ENCODE peak calls at places on chromosomes 3 and 15, in four cellular contexts. U, Q, H and C are unnamed samples.

GRCh38 chr15:80736571-80736970 is 41.5 kb downstream of the ABHD17C start:
- DNase-seq in U (no peak), Q (no peak), H (no peak), C (no peak)

GRCh38 chr3:106425021-106425420 is 556.2 kb upstream of the CBLB start:
- DNase-seq in U (no peak), Q (no peak), H (no peak), C (no peak)

GRCh38 chr3:46675843-46676567 is 17.5 kb downstream of the ALS2CL start:
- DNase-seq in U (no peak), Q (no peak), H (no peak), C (no peak)

GRCh38 chr3:67059443-67059842 is 61.3 kb downstream of the KBTBD8 start:
- DNase-seq in U (no peak), Q (no peak), H (no peak), C (no peak)

GRCh38 chr15:97960364-97961066 is at the start of gene ARRDC4:
- DNase-seq in U (peak; percentile 98), Q (no peak), H (peak; percentile 93), C (peak; percentile 95)

GRCh38 chr3:20104167-20104661 is 64.0 kb downstream of the KAT2B start:
- DNase-seq in U (no peak), Q (peak; percentile 13), H (no peak), C (no peak)

GRCh38 chr3:9399746-9400145 is 2.3 kb downstream of the SETD5 start:
- DNase-seq in U (peak; percentile 79), Q (no peak), H (peak; percentile 33), C (peak; percentile 54)

GRCh38 chr3:13497386-13497785 is 17.3 kb downstream of the HDAC11 start:
- DNase-seq in U (no peak), Q (peak; percentile 36), H (no peak), C (no peak)

GRCh38 chr15:50182233-50183013 is 427 bp downstream of the SLC27A2 start:
- DNase-seq in U (no peak), Q (no peak), H (peak; percentile 50), C (peak; percentile 41)

GRCh38 chr3:113771993-113772392 is 25.2 kb downstream of the ATP6V1A start:
- DNase-seq in U (peak; percentile 11), Q (no peak), H (no peak), C (no peak)

GRCh38 chr15:40347559-40348470 is 3.0 kb upstream of the PHGR1 start:
- DNase-seq in U (no peak), Q (no peak), H (no peak), C (no peak)

GRCh38 chr3:153209596-153209995 is 47.6 kb downstream of the RAP2B start:
- DNase-seq in U (no peak), Q (no peak), H (no peak), C (no peak)

GRCh38 chr15:40763801-40764765 is at the start of gene GCHFR:
- DNase-seq in U (peak; percentile 83), Q (no peak), H (peak; percentile 93), C (peak; percentile 64)

GRCh38 chr15:25235391-25235790 is 203.4 kb downstream of the UBE3A start:
- DNase-seq in U (no peak), Q (no peak), H (no peak), C (no peak)

GRCh38 chr3:15974647-15975046 is 176.9 kb upstream of the ANKRD28 start:
- DNase-seq in U (no peak), Q (no peak), H (peak; percentile 28), C (peak; percentile 52)

GRCh38 chr3:107124885-107125284 is 252.4 kb upstream of the CCDC54 start:
- DNase-seq in U (no peak), Q (no peak), H (no peak), C (no peak)

GRCh38 chr15:65254237-65254820 is 32.4 kb downstream of the PARP16 start:
- DNase-seq in U (no peak), Q (no peak), H (no peak), C (no peak)

GRCh38 chr3:13571831-13572750 is 23.2 kb downstream of the FBLN2 start:
- DNase-seq in U (no peak), Q (no peak), H (no peak), C (no peak)

GRCh38 chr3:20080956-20081554 is 40.8 kb downstream of the KAT2B start:
- DNase-seq in U (peak; percentile 40), Q (peak; percentile 56), H (no peak), C (no peak)

GRCh38 chr3:181622365-181622764 is 89.4 kb upstream of the SOX2 start:
- DNase-seq in U (no peak), Q (no peak), H (no peak), C (no peak)

GRCh38 chr15:57476533-57476975 is 100.2 kb downstream of the CGNL1 start:
- DNase-seq in U (peak; percentile 21), Q (no peak), H (no peak), C (no peak)

GRCh38 chr15:99100245-99101173 is 4.4 kb upstream of the SYNM start:
- DNase-seq in U (peak; percentile 62), Q (no peak), H (peak; percentile 72), C (peak; percentile 86)

GRCh38 chr3:43871627-43872245 is 181.0 kb downstream of the ABHD5 start:
- DNase-seq in U (no peak), Q (no peak), H (no peak), C (no peak)

GRCh38 chr3:158685151-158685550 is 12.7 kb upstream of the LXN start:
- DNase-seq in U (no peak), Q (no peak), H (no peak), C (no peak)

GRCh38 chr15:100383302-100384107 is 41.7 kb upstream of the ADAMTS17 start:
- DNase-seq in U (peak; percentile 41), Q (no peak), H (no peak), C (peak; percentile 38)

GRCh38 chr3:48411041-48411588 is 18.8 kb downstream of the PLXNB1 start:
- DNase-seq in U (no peak), Q (no peak), H (no peak), C (no peak)

GRCh38 chr15:52651868-52652267 is 27.3 kb downstream of the ATOSA start:
- DNase-seq in U (peak; percentile 80), Q (no peak), H (peak; percentile 69), C (peak; percentile 67)

GRCh38 chr15:70385052-70385451 is 287.3 kb upstream of the TLE3 start:
- DNase-seq in U (no peak), Q (no peak), H (no peak), C (no peak)

GRCh38 chr3:151008699-151009098 is 36.2 kb upstream of the CLRN1 start:
- DNase-seq in U (no peak), Q (no peak), H (no peak), C (peak; percentile 28)

GRCh38 chr3:16761576-16761975 is 123.2 kb upstream of the PLCL2 start:
- DNase-seq in U (no peak), Q (no peak), H (no peak), C (no peak)

GRCh38 chr15:100544290-100544945 is 15.7 kb upstream of the CERS3 start:
- DNase-seq in U (no peak), Q (no peak), H (no peak), C (no peak)

DNA sequence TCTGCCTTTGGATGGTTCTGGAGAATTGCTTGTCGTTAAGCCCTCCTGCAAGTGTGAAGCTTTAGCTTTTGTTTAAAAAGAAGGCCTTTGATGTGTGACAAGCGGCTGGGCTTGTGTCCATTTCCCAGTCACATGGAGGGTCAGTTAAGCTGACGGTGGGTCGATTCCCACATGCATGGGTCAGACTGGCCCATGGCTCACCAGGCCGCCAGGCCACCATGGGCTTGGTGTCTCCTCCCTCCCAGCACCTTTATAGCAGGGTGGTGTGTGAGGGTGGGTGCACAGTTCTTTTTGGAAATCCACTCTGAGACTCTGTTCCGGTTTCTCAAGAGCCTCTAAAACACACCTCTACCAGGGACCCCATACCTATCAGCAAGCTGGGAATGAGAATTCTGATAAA is 67.2 kb downstream of the SCN5A start:
- DNase-seq in U (no peak), Q (no peak), H (no peak), C (no peak)
- TF ChIP-seq FOXK2 in U (no peak), Q (no peak), H (no peak), C (no peak)

GRCh38 chr15:37872661-37873060 is 61.8 kb upstream of the TMCO5A start:
- DNase-seq in U (no peak), Q (no peak), H (no peak), C (no peak)
- TF ChIP-seq FOXK2 in U (no peak), Q (no peak), H (no peak), C (no peak)

GRCh38 chr3:59503441-59503840 is 453.6 kb upstream of the CFAP20DC start:
- DNase-seq in U (no peak), Q (no peak), H (no peak), C (no peak)

GRCh38 chr3:59498995-59499394 is 449.2 kb upstream of the CFAP20DC start:
- DNase-seq in U (no peak), Q (no peak), H (no peak), C (no peak)

GRCh38 chr3:59499954-59500353 is 450.1 kb upstream of the CFAP20DC start:
- DNase-seq in U (no peak), Q (no peak), H (no peak), C (no peak)

GRCh38 chr3:59502806-59503205 is 453.0 kb upstream of the CFAP20DC start:
- DNase-seq in U (no peak), Q (no peak), H (no peak), C (no peak)
- TF ChIP-seq FOXK2 in U (no peak), Q (no peak), H (no peak), C (no peak)

GRCh38 chr3:197586181-197586580 is 30.4 kb upstream of the BDH1 start:
- DNase-seq in U (no peak), Q (no peak), H (no peak), C (no peak)
- TF ChIP-seq FOXK2 in U (no peak), Q (no peak), H (no peak), C (no peak)

GRCh38 chr15:60460931-60461330 is 18.0 kb downstream of the ICE2 start:
- DNase-seq in U (no peak), Q (no peak), H (no peak), C (no peak)

GRCh38 chr15:60457985-60458384 is 21.0 kb downstream of the ICE2 start:
- DNase-seq in U (no peak), Q (no peak), H (no peak), C (no peak)

GRCh38 chr15:60464836-60465630 is 13.9 kb downstream of the ICE2 start:
- DNase-seq in U (no peak), Q (no peak), H (no peak), C (no peak)

GRCh38 chr15:60462027-60462426 is 16.9 kb downstream of the ICE2 start:
- DNase-seq in U (no peak), Q (no peak), H (no peak), C (no peak)
- TF ChIP-seq FOXK2 in U (no peak), Q (no peak), H (no peak), C (no peak)

GRCh38 chr3:59472541-59472940 is 422.7 kb upstream of the CFAP20DC start:
- DNase-seq in U (no peak), Q (no peak), H (no peak), C (no peak)
- TF ChIP-seq FOXK2 in U (no peak), Q (no peak), H (no peak), C (no peak)